ENCODE peak calls at places on chromosomes 13 and 19, in eight cellular contexts. W, A, F, R, N, T, C and U are unnamed samples.

GRCh38 chr19:29321116-29321515 is 108.2 kb upstream of the UQCRFS1 start:
- DNase-seq in N (no peak), C (no peak), R (no peak), W (no peak), T (no peak), A (no peak), F (no peak), U (no peak)

GRCh38 chr13:51818771-51819511 is 15.0 kb upstream of the DHRS12 start:
- DNase-seq in C (peak; percentile 54), N (peak; percentile 27), A (peak; percentile 29), W (no peak), T (peak; percentile 23), R (no peak), F (no peak), U (no peak)

GRCh38 chr19:31085125-31085524 is 264.1 kb downstream of the TSHZ3 start:
- DNase-seq in C (no peak), W (no peak), N (no peak), T (no peak), F (no peak), R (no peak), A (no peak), U (no peak)

GRCh38 chr13:75255159-75255558 is 226.8 kb downstream of the TBC1D4 start:
- DNase-seq in W (no peak), T (no peak), N (no peak), R (no peak), C (no peak), F (no peak), A (no peak), U (no peak)

GRCh38 chr19:16702123-16702522 is 17.5 kb upstream of the NWD1 start:
- DNase-seq in F (no peak), W (no peak), R (no peak), T (peak; percentile 76), A (no peak), C (peak; percentile 88), N (no peak), U (no peak)

GRCh38 chr13:21501709-21502108 is 42.6 kb upstream of the ZDHHC20 start:
- DNase-seq in A (no peak), T (no peak), R (no peak), F (no peak), N (no peak), W (no peak), C (no peak), U (no peak)

GRCh38 chr19:44260343-44260681 is 626 bp downstream of the ZNF233 start:
- DNase-seq in W (no peak), R (no peak), F (no peak), A (peak; percentile 11), T (peak; percentile 1), C (no peak), N (no peak), U (no peak)

GRCh38 chr13:104847863-104848262 is 1687.6 kb downstream of the EFNB2 start:
- DNase-seq in F (no peak), A (no peak), C (no peak), R (no peak), N (no peak), W (no peak), T (no peak), U (no peak)

GRCh38 chr19:32061304-32061703 is 284.1 kb upstream of the ZNF507 start:
- DNase-seq in A (no peak), C (no peak), R (no peak), W (no peak), N (no peak), F (no peak), T (no peak), U (no peak)

GRCh38 chr19:10141479-10141878 is 21.8 kb upstream of the EIF3G start:
- DNase-seq in C (no peak), F (no peak), T (no peak), N (no peak), W (no peak), R (no peak), A (no peak), U (no peak)